ENCODE peak calls at places on chromosomes 2 and 18, in seven cellular contexts. Q, O, I, X, B, Z and F are unnamed samples.
A peak's percentile ranks its signal among the peaks of the same experiment; 100 is the strongest.

GRCh38 chr18:45645610-45646009 is 30.3 kb downstream of the SLC14A2 start:
- DNase-seq in Q (no peak), O (no peak), Z (no peak), B (no peak), I (no peak), X (no peak), F (no peak)

GRCh38 chr2:211564441-211564840 is 974.2 kb downstream of the ERBB4 start:
- DNase-seq in B (no peak), Z (no peak), X (no peak), Q (no peak), I (no peak), O (no peak), F (no peak)

GRCh38 chr2:213757525-213757924 is 473.3 kb downstream of the SPAG16 start:
- DNase-seq in O (no peak), Q (no peak), Z (no peak), B (no peak), X (no peak), I (no peak), F (no peak)

GRCh38 chr2:15616429-15616828 is 24.8 kb downstream of the DDX1 start:
- DNase-seq in I (no peak), Z (no peak), B (no peak), O (no peak), Q (no peak), X (no peak), F (no peak)

GRCh38 chr2:185012643-185013042 is 414.3 kb downstream of the ZNF804A start:
- DNase-seq in O (no peak), I (peak; percentile 1), X (peak; percentile 18), Z (peak; percentile 10), B (no peak), Q (peak; percentile 3), F (no peak)

GRCh38 chr2:177265386-177265690 is 811 bp upstream of the NFE2L2 start:
- DNase-seq in I (peak; percentile 59), Z (no peak), O (peak; percentile 72), Q (no peak), B (no peak), X (no peak), F (no peak)

GRCh38 chr2:1600191-1601063 is 143.9 kb downstream of the PXDN start:
- DNase-seq in Z (no peak), I (peak; percentile 76), O (peak; percentile 4), X (no peak), B (no peak), Q (no peak), F (no peak)

GRCh38 chr2:69830045-69830905 is 815 bp downstream of the GMCL1 start:
- DNase-seq in O (peak; percentile 56), B (no peak), I (no peak), Z (peak; percentile 43), Q (peak; percentile 70), X (no peak), F (peak; percentile 23)

GRCh38 chr2:197674546-197674945 is 841 bp downstream of the RFTN2 start:
- DNase-seq in Q (no peak), O (no peak), B (no peak), X (no peak), I (peak; percentile 26), Z (no peak), F (no peak)

GRCh38 chr18:7921938-7922587 is 354.9 kb downstream of the PTPRM start:
- DNase-seq in I (peak; percentile 59), O (no peak), Q (no peak), Z (peak; percentile 86), B (no peak), X (peak; percentile 54), F (no peak)

GRCh38 chr2:161983896-161984295 is 90.1 kb downstream of the DPP4 start:
- DNase-seq in X (no peak), O (no peak), B (no peak), Q (no peak), Z (no peak), I (peak; percentile 86), F (no peak)

GRCh38 chr2:37851828-37852584 is 73.1 kb upstream of the RMDN2 start:
- DNase-seq in Q (no peak), I (no peak), Z (no peak), O (no peak), B (no peak), X (no peak), F (no peak)

GRCh38 chr2:238097988-238098853 is 1.9 kb upstream of the ESPNL start:
- DNase-seq in I (no peak), O (peak; percentile 68), Q (peak; percentile 92), Z (peak; percentile 84), B (no peak), X (peak; percentile 90), F (peak; percentile 96)

GRCh38 chr2:174338155-174338495 is 3.4 kb downstream of the SP9 start:
- DNase-seq in X (no peak), Q (peak; percentile 53), O (no peak), I (no peak), B (no peak), Z (no peak), F (no peak)

GRCh38 chr2:46184794-46185583 is 112.2 kb upstream of the EPAS1 start:
- DNase-seq in O (no peak), X (no peak), Q (peak; percentile 44), B (no peak), I (no peak), Z (peak; percentile 35), F (no peak)

GRCh38 chr2:122960727-122961641 is 1064.1 kb upstream of the CNTNAP5 start:
- DNase-seq in B (no peak), I (no peak), X (no peak), O (no peak), Z (peak; percentile 4), Q (no peak), F (no peak)

GRCh38 chr2:127932199-127932877 is 46.6 kb upstream of the AMMECR1L start:
- DNase-seq in X (peak; percentile 64), Q (peak; percentile 22), B (no peak), I (peak; percentile 84), Z (peak; percentile 65), O (no peak), F (peak; percentile 21)

GRCh38 chr2:15832310-15832709 is 108.0 kb upstream of the MYCN start:
- DNase-seq in X (no peak), O (no peak), B (peak; percentile 2), Z (no peak), Q (no peak), I (no peak), F (no peak)

GRCh38 chr2:24721470-24721869 is 71.7 kb downstream of the PTRHD1 start:
- DNase-seq in O (peak; percentile 79), B (no peak), Z (no peak), X (no peak), I (peak; percentile 93), Q (no peak), F (no peak)

GRCh38 chr18:10660485-10660884 is 134.7 kb downstream of the NAPG start:
- DNase-seq in Z (no peak), O (no peak), Q (no peak), X (no peak), B (no peak), I (peak; percentile 58), F (no peak)

GRCh38 chr2:132782166-132782783 is 112.3 kb upstream of the LYPD1 start:
- DNase-seq in I (no peak), B (no peak), X (no peak), Q (no peak), Z (no peak), O (no peak), F (no peak)

GRCh38 chr2:159090514-159091201 is 122.2 kb downstream of the TANC1 start:
- DNase-seq in I (peak; percentile 38), O (no peak), Z (no peak), Q (no peak), X (no peak), B (no peak), F (peak; percentile 49)

GRCh38 chr2:145874466-145874865 is 1354.5 kb upstream of the ZEB2 start:
- DNase-seq in I (peak; percentile 64), Z (no peak), O (no peak), X (no peak), B (no peak), Q (no peak), F (peak; percentile 8)

GRCh38 chr18:23114911-23115310 is 20.4 kb upstream of the CABLES1 start:
- DNase-seq in X (no peak), B (no peak), O (no peak), Q (no peak), I (peak; percentile 70), Z (peak; percentile 75), F (no peak)
- TF ChIP-seq POLR2A in X (no peak), B (no peak), O (no peak), Q (no peak), I (no peak), Z (no peak), F (no peak)

GRCh38 chr18:51654441-51655326 is 457.2 kb upstream of the MEX3C start:
- DNase-seq in Q (no peak), X (no peak), B (no peak), O (no peak), Z (no peak), I (no peak), F (no peak)
- TF ChIP-seq POLR2A in Q (no peak), X (no peak), B (no peak), O (no peak), Z (no peak), I (no peak), F (no peak)

GRCh38 chr2:84939426-84940087 is 31.4 kb upstream of the KCMF1 start:
- DNase-seq in Z (peak; percentile 49), B (peak; percentile 85), O (peak; percentile 67), Q (no peak), I (no peak), X (no peak), F (no peak)
- TF ChIP-seq POLR2A in Z (no peak), B (no peak), O (no peak), Q (no peak), I (no peak), X (no peak), F (no peak)

DNA sequence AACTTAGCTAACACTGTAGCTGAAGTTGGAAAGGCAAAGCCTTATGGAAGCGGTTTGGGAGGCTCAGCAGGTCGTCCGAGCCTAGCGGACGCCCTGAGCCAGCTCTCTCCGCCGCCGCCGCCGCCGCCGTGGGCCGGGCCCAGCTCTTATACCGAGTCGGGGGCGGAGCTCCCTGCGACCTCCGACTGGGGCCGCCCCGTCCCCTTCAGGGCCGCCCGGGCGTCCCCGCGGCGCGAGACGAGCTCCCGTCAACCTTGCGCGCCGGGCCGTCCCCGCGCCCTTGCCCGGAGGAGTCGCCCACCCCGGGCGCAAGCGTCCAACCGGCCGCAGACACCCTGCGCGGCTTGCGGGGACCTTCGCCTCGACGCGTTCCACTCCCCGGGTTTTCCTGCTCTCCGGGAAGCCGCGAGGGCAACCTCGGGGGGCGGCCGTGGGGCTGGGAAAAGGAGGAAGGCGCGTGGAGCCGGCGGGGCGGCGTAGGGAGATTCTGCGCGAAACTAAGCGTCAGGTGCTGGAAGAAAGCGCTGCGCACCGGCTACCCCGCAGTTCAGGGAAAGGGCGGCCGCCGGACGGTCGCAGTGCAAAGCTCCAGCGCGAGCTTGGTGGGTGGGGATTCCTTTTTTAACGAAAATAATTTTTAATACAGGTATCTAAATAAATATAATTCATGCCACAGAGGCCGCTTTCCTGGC is at the start of gene SLC40A1:
- DNase-seq in Z (peak; percentile 80), X (no peak), B (peak; percentile 94), I (peak; percentile 36), O (peak; percentile 92), Q (peak; percentile 95), F (no peak)
- TF ChIP-seq POLR2A in Z (peak; percentile 87), X (no peak), B (peak; percentile 37), I (no peak), O (peak; percentile 96), Q (peak; percentile 93), F (no peak)

GRCh38 chr18:69383191-69383590 is 17.5 kb upstream of the DOK6 start:
- DNase-seq in I (no peak), O (no peak), X (no peak), Z (no peak), Q (no peak), B (no peak), F (no peak)

GRCh38 chr18:69380324-69380723 is 20.4 kb upstream of the DOK6 start:
- DNase-seq in Z (no peak), Q (no peak), I (no peak), O (no peak), B (no peak), X (no peak), F (no peak)
- TF ChIP-seq POLR2A in Z (no peak), Q (no peak), I (no peak), O (no peak), B (no peak), X (no peak), F (no peak)

GRCh38 chr18:78228974-78229373 is 750.6 kb upstream of the SALL3 start:
- DNase-seq in O (no peak), I (no peak), Z (no peak), Q (no peak), X (no peak), B (no peak), F (no peak)
- TF ChIP-seq POLR2A in O (no peak), I (no peak), Z (no peak), Q (no peak), X (no peak), B (no peak), F (no peak)